ENCODE peak calls at places on chromosomes 4 and X, in six cellular contexts. N is endothelial cell; H is C1 segment of cervical spinal cord; U is WTC11; D is activated CD8-positive, alpha-beta memory T cell treated with anti-CD3 and anti-CD28 coated beads for 4 hours; L is GM04503. E is an unnamed sample.

GRCh38 chr4:38529189-38530115 is 134.5 kb upstream of the KLF3 start:
- DNase-seq in N (peak), H (peak), U (no peak), D (peak), L (no peak), E (no peak)

GRCh38 chrX:90026730-90027129 is 105.0 kb downstream of the TGIF2LX start:
- DNase-seq in N (no peak), H (no peak), U (no peak), D (no peak), L (no peak), E (no peak)

GRCh38 chr4:28250646-28251045 is 1390.0 kb downstream of the STIM2 start:
- DNase-seq in N (no peak), H (no peak), U (no peak), D (no peak), L (no peak), E (no peak)

GRCh38 chr4:5955201-5955821 is 62.4 kb upstream of the CRMP1 start:
- DNase-seq in N (no peak), H (no peak), U (no peak), D (no peak), L (no peak), E (no peak)

GRCh38 chr4:71300964-71301363 is 37.9 kb upstream of the SLC4A4 start:
- DNase-seq in N (no peak), H (no peak), U (no peak), D (no peak), L (no peak), E (no peak)

GRCh38 chr4:40316333-40316781 is 18.8 kb upstream of the CHRNA9 start:
- DNase-seq in N (no peak), H (no peak), U (no peak), D (no peak), L (peak), E (peak)

GRCh38 chr4:8908206-8908893 is 36.7 kb upstream of the HMX1 start:
- DNase-seq in N (no peak), H (no peak), U (no peak), D (no peak), L (no peak), E (no peak)

GRCh38 chr4:173461170-173461569 is 62.3 kb upstream of the SCRG1 start:
- DNase-seq in N (no peak), H (no peak), U (no peak), D (no peak), L (no peak), E (no peak)

GRCh38 chr4:40525811-40526598 is 103.7 kb downstream of the RBM47 start:
- DNase-seq in N (no peak), H (no peak), U (peak), D (no peak), L (peak), E (peak)

GRCh38 chrX:118901991-118902390 is 72.4 kb upstream of the LONRF3 start:
- DNase-seq in N (no peak), H (no peak), U (no peak), D (no peak), L (no peak), E (no peak)

GRCh38 chr4:168618577-168619265 is 121.9 kb downstream of the PALLD start:
- DNase-seq in N (no peak), H (no peak), U (no peak), D (no peak), L (no peak), E (no peak)

E was measured in AG09319.